ENCODE peak calls at places on chromosomes 1 and 21, in seven cellular contexts. One of them, this sample, is unnamed.

GRCh38 chr1:71522721-71523120 is 441.9 kb upstream of the ZRANB2 start:
- DNase-seq in fibroblast of the aortic adventitia: peak; percentile 2
- DNase-seq in NCI-H2029: no peak
- DNase-seq in tibial artery: no peak
- DNase-seq in colonic mucosa: no peak
- DNase-seq in stimulated activated CD8-positive, alpha-beta memory T cell treated with anti-CD3 and anti-CD28 coated beads, Interleukin-15, amount 100 ng/mL, for 1 hour: no peak
- DNase-seq in nephron progenitor cell: no peak
- DNase-seq in this sample: no peak

GRCh38 chr1:16212251-16212961 is at the start of gene ARHGEF19:
- DNase-seq in nephron progenitor cell: no peak
- DNase-seq in fibroblast of the aortic adventitia: no peak
- DNase-seq in colonic mucosa: peak; percentile 55
- DNase-seq in stimulated activated CD8-positive, alpha-beta memory T cell treated with anti-CD3 and anti-CD28 coated beads, Interleukin-15, amount 100 ng/mL, for 1 hour: no peak
- DNase-seq in tibial artery: no peak
- DNase-seq in NCI-H2029: peak; percentile 51
- DNase-seq in this sample: no peak

GRCh38 chr1:197915797-197916686 is 1.1 kb upstream of the LHX9 start:
- DNase-seq in fibroblast of the aortic adventitia: peak; percentile 34
- DNase-seq in NCI-H2029: peak; percentile 40
- DNase-seq in tibial artery: peak; percentile 65
- DNase-seq in nephron progenitor cell: peak; percentile 82
- DNase-seq in stimulated activated CD8-positive, alpha-beta memory T cell treated with anti-CD3 and anti-CD28 coated beads, Interleukin-15, amount 100 ng/mL, for 1 hour: no peak
- DNase-seq in colonic mucosa: peak; percentile 52
- DNase-seq in this sample: peak; percentile 70

GRCh38 chr1:69524010-69524409 is 43.7 kb upstream of the LRRC7 start:
- DNase-seq in tibial artery: no peak
- DNase-seq in NCI-H2029: no peak
- DNase-seq in stimulated activated CD8-positive, alpha-beta memory T cell treated with anti-CD3 and anti-CD28 coated beads, Interleukin-15, amount 100 ng/mL, for 1 hour: no peak
- DNase-seq in colonic mucosa: no peak
- DNase-seq in nephron progenitor cell: no peak
- DNase-seq in fibroblast of the aortic adventitia: no peak
- DNase-seq in this sample: no peak

GRCh38 chr21:27693376-27693775 is 726.5 kb upstream of the ADAMTS5 start:
- DNase-seq in stimulated activated CD8-positive, alpha-beta memory T cell treated with anti-CD3 and anti-CD28 coated beads, Interleukin-15, amount 100 ng/mL, for 1 hour: no peak
- DNase-seq in colonic mucosa: no peak
- DNase-seq in fibroblast of the aortic adventitia: peak; percentile 46
- DNase-seq in nephron progenitor cell: no peak
- DNase-seq in NCI-H2029: no peak
- DNase-seq in tibial artery: no peak
- DNase-seq in this sample: no peak

GRCh38 chr1:5408401-5408800 is 583.8 kb downstream of the NPHP4 start:
- DNase-seq in stimulated activated CD8-positive, alpha-beta memory T cell treated with anti-CD3 and anti-CD28 coated beads, Interleukin-15, amount 100 ng/mL, for 1 hour: no peak
- DNase-seq in nephron progenitor cell: no peak
- DNase-seq in colonic mucosa: no peak
- DNase-seq in fibroblast of the aortic adventitia: no peak
- DNase-seq in NCI-H2029: no peak
- DNase-seq in tibial artery: no peak
- DNase-seq in this sample: peak; percentile 27

GRCh38 chr1:145740269-145740668 is 21.0 kb downstream of the CD160 start:
- DNase-seq in fibroblast of the aortic adventitia: peak; percentile 86
- DNase-seq in stimulated activated CD8-positive, alpha-beta memory T cell treated with anti-CD3 and anti-CD28 coated beads, Interleukin-15, amount 100 ng/mL, for 1 hour: no peak
- DNase-seq in tibial artery: no peak
- DNase-seq in colonic mucosa: no peak
- DNase-seq in nephron progenitor cell: no peak
- DNase-seq in NCI-H2029: no peak
- DNase-seq in this sample: no peak

GRCh38 chr1:169869426-169869825 is 24.3 kb downstream of the SCYL3 start:
- DNase-seq in stimulated activated CD8-positive, alpha-beta memory T cell treated with anti-CD3 and anti-CD28 coated beads, Interleukin-15, amount 100 ng/mL, for 1 hour: no peak
- DNase-seq in nephron progenitor cell: no peak
- DNase-seq in tibial artery: no peak
- DNase-seq in NCI-H2029: no peak
- DNase-seq in colonic mucosa: no peak
- DNase-seq in fibroblast of the aortic adventitia: no peak
- DNase-seq in this sample: no peak

GRCh38 chr1:117001254-117001927 is at the start of gene CD101:
- DNase-seq in NCI-H2029: no peak
- DNase-seq in tibial artery: no peak
- DNase-seq in colonic mucosa: no peak
- DNase-seq in fibroblast of the aortic adventitia: no peak
- DNase-seq in stimulated activated CD8-positive, alpha-beta memory T cell treated with anti-CD3 and anti-CD28 coated beads, Interleukin-15, amount 100 ng/mL, for 1 hour: no peak
- DNase-seq in nephron progenitor cell: no peak
- DNase-seq in this sample: no peak

GRCh38 chr1:228214921-228215662 is 7.2 kb downstream of the OBSCN start:
- DNase-seq in colonic mucosa: peak; percentile 17
- DNase-seq in nephron progenitor cell: no peak
- DNase-seq in tibial artery: no peak
- DNase-seq in fibroblast of the aortic adventitia: no peak
- DNase-seq in NCI-H2029: no peak
- DNase-seq in stimulated activated CD8-positive, alpha-beta memory T cell treated with anti-CD3 and anti-CD28 coated beads, Interleukin-15, amount 100 ng/mL, for 1 hour: no peak
- DNase-seq in this sample: peak; percentile 44

GRCh38 chr1:36093919-36094318 is 5.2 kb downstream of the ADPRS start:
- DNase-seq in tibial artery: no peak
- DNase-seq in colonic mucosa: no peak
- DNase-seq in fibroblast of the aortic adventitia: no peak
- DNase-seq in NCI-H2029: no peak
- DNase-seq in nephron progenitor cell: no peak
- DNase-seq in stimulated activated CD8-positive, alpha-beta memory T cell treated with anti-CD3 and anti-CD28 coated beads, Interleukin-15, amount 100 ng/mL, for 1 hour: no peak
- DNase-seq in this sample: no peak

GRCh38 chr1:61132176-61133047 is 50.1 kb downstream of the NFIA start:
- DNase-seq in NCI-H2029: no peak
- DNase-seq in colonic mucosa: no peak
- DNase-seq in nephron progenitor cell: no peak
- DNase-seq in stimulated activated CD8-positive, alpha-beta memory T cell treated with anti-CD3 and anti-CD28 coated beads, Interleukin-15, amount 100 ng/mL, for 1 hour: no peak
- DNase-seq in tibial artery: no peak
- DNase-seq in fibroblast of the aortic adventitia: peak; percentile 86
- DNase-seq in this sample: no peak

GRCh38 chr21:46213620-46214286 is 14.8 kb downstream of the LSS start:
- DNase-seq in NCI-H2029: no peak
- DNase-seq in nephron progenitor cell: no peak
- DNase-seq in stimulated activated CD8-positive, alpha-beta memory T cell treated with anti-CD3 and anti-CD28 coated beads, Interleukin-15, amount 100 ng/mL, for 1 hour: no peak
- DNase-seq in tibial artery: peak; percentile 9
- DNase-seq in colonic mucosa: no peak
- DNase-seq in fibroblast of the aortic adventitia: no peak
- DNase-seq in this sample: peak; percentile 34

GRCh38 chr21:33196956-33197374 is 32.8 kb upstream of the IFNAR2 start:
- DNase-seq in colonic mucosa: peak; percentile 60
- DNase-seq in fibroblast of the aortic adventitia: peak; percentile 72
- DNase-seq in stimulated activated CD8-positive, alpha-beta memory T cell treated with anti-CD3 and anti-CD28 coated beads, Interleukin-15, amount 100 ng/mL, for 1 hour: peak; percentile 36
- DNase-seq in tibial artery: peak; percentile 44
- DNase-seq in nephron progenitor cell: peak; percentile 68
- DNase-seq in NCI-H2029: peak; percentile 73
- DNase-seq in this sample: peak; percentile 53

GRCh38 chr1:159012495-159012894 is 2.8 kb downstream of the IFI16 start:
- DNase-seq in nephron progenitor cell: no peak
- DNase-seq in colonic mucosa: peak; percentile 42
- DNase-seq in NCI-H2029: no peak
- DNase-seq in stimulated activated CD8-positive, alpha-beta memory T cell treated with anti-CD3 and anti-CD28 coated beads, Interleukin-15, amount 100 ng/mL, for 1 hour: peak; percentile 14
- DNase-seq in fibroblast of the aortic adventitia: peak; percentile 25
- DNase-seq in tibial artery: peak; percentile 41
- DNase-seq in this sample: no peak

GRCh38 chr1:4690951-4691675 is 36.7 kb downstream of the AJAP1 start:
- DNase-seq in colonic mucosa: no peak
- DNase-seq in nephron progenitor cell: no peak
- DNase-seq in NCI-H2029: no peak
- DNase-seq in stimulated activated CD8-positive, alpha-beta memory T cell treated with anti-CD3 and anti-CD28 coated beads, Interleukin-15, amount 100 ng/mL, for 1 hour: no peak
- DNase-seq in fibroblast of the aortic adventitia: no peak
- DNase-seq in tibial artery: no peak
- DNase-seq in this sample: no peak

GRCh38 chr1:104706631-104707147 is 957.0 kb downstream of the AMY1C start:
- DNase-seq in nephron progenitor cell: no peak
- DNase-seq in colonic mucosa: no peak
- DNase-seq in tibial artery: no peak
- DNase-seq in stimulated activated CD8-positive, alpha-beta memory T cell treated with anti-CD3 and anti-CD28 coated beads, Interleukin-15, amount 100 ng/mL, for 1 hour: no peak
- DNase-seq in fibroblast of the aortic adventitia: peak; percentile 1
- DNase-seq in NCI-H2029: peak; percentile 86
- DNase-seq in this sample: no peak

GRCh38 chr21:45962531-45963224 is 18.9 kb upstream of the COL6A1 start:
- DNase-seq in tibial artery: no peak
- DNase-seq in fibroblast of the aortic adventitia: no peak
- DNase-seq in NCI-H2029: no peak
- DNase-seq in stimulated activated CD8-positive, alpha-beta memory T cell treated with anti-CD3 and anti-CD28 coated beads, Interleukin-15, amount 100 ng/mL, for 1 hour: no peak
- DNase-seq in nephron progenitor cell: no peak
- DNase-seq in colonic mucosa: no peak
- DNase-seq in this sample: no peak

GRCh38 chr1:14017531-14017961 is 317.6 kb downstream of the PRDM2 start:
- DNase-seq in stimulated activated CD8-positive, alpha-beta memory T cell treated with anti-CD3 and anti-CD28 coated beads, Interleukin-15, amount 100 ng/mL, for 1 hour: no peak
- DNase-seq in nephron progenitor cell: no peak
- DNase-seq in tibial artery: no peak
- DNase-seq in NCI-H2029: peak; percentile 16
- DNase-seq in colonic mucosa: peak; percentile 18
- DNase-seq in fibroblast of the aortic adventitia: no peak
- DNase-seq in this sample: no peak

GRCh38 chr21:39633043-39633442 is 20.3 kb downstream of the B3GALT5 start:
- DNase-seq in stimulated activated CD8-positive, alpha-beta memory T cell treated with anti-CD3 and anti-CD28 coated beads, Interleukin-15, amount 100 ng/mL, for 1 hour: no peak
- DNase-seq in tibial artery: no peak
- DNase-seq in fibroblast of the aortic adventitia: peak; percentile 18
- DNase-seq in colonic mucosa: peak; percentile 18
- DNase-seq in NCI-H2029: no peak
- DNase-seq in nephron progenitor cell: no peak
- DNase-seq in this sample: no peak

GRCh38 chr1:70043806-70044205 is 161.6 kb downstream of the LRRC40 start:
- DNase-seq in NCI-H2029: no peak
- DNase-seq in stimulated activated CD8-positive, alpha-beta memory T cell treated with anti-CD3 and anti-CD28 coated beads, Interleukin-15, amount 100 ng/mL, for 1 hour: no peak
- DNase-seq in tibial artery: no peak
- DNase-seq in fibroblast of the aortic adventitia: peak; percentile 87
- DNase-seq in colonic mucosa: no peak
- DNase-seq in nephron progenitor cell: no peak
- DNase-seq in this sample: no peak

GRCh38 chr1:219518168-219518905 is 94.6 kb downstream of the ZC3H11B start:
- DNase-seq in colonic mucosa: no peak
- DNase-seq in NCI-H2029: no peak
- DNase-seq in stimulated activated CD8-positive, alpha-beta memory T cell treated with anti-CD3 and anti-CD28 coated beads, Interleukin-15, amount 100 ng/mL, for 1 hour: no peak
- DNase-seq in fibroblast of the aortic adventitia: peak; percentile 98
- DNase-seq in nephron progenitor cell: no peak
- DNase-seq in tibial artery: no peak
- DNase-seq in this sample: no peak

GRCh38 chr1:156961709-156962108 is 41.3 kb downstream of the LRRC71 start:
- DNase-seq in NCI-H2029: no peak
- DNase-seq in tibial artery: no peak
- DNase-seq in nephron progenitor cell: no peak
- DNase-seq in fibroblast of the aortic adventitia: no peak
- DNase-seq in stimulated activated CD8-positive, alpha-beta memory T cell treated with anti-CD3 and anti-CD28 coated beads, Interleukin-15, amount 100 ng/mL, for 1 hour: no peak
- DNase-seq in colonic mucosa: no peak
- DNase-seq in this sample: no peak

GRCh38 chr1:94803517-94804441 is 16.4 kb upstream of the SLC44A3 start:
- DNase-seq in tibial artery: no peak
- DNase-seq in nephron progenitor cell: no peak
- DNase-seq in colonic mucosa: peak; percentile 49
- DNase-seq in NCI-H2029: peak; percentile 64
- DNase-seq in fibroblast of the aortic adventitia: peak; percentile 16
- DNase-seq in stimulated activated CD8-positive, alpha-beta memory T cell treated with anti-CD3 and anti-CD28 coated beads, Interleukin-15, amount 100 ng/mL, for 1 hour: no peak
- DNase-seq in this sample: no peak

GRCh38 chr21:43034098-43034497 is 41.5 kb downstream of the CBS start:
- DNase-seq in nephron progenitor cell: no peak
- DNase-seq in NCI-H2029: no peak
- DNase-seq in colonic mucosa: no peak
- DNase-seq in stimulated activated CD8-positive, alpha-beta memory T cell treated with anti-CD3 and anti-CD28 coated beads, Interleukin-15, amount 100 ng/mL, for 1 hour: no peak
- DNase-seq in fibroblast of the aortic adventitia: no peak
- DNase-seq in tibial artery: no peak
- DNase-seq in this sample: no peak

GRCh38 chr1:204145033-204145504 is 6.8 kb downstream of the ETNK2 start:
- DNase-seq in NCI-H2029: no peak
- DNase-seq in nephron progenitor cell: no peak
- DNase-seq in colonic mucosa: no peak
- DNase-seq in fibroblast of the aortic adventitia: no peak
- DNase-seq in tibial artery: no peak
- DNase-seq in stimulated activated CD8-positive, alpha-beta memory T cell treated with anti-CD3 and anti-CD28 coated beads, Interleukin-15, amount 100 ng/mL, for 1 hour: no peak
- DNase-seq in this sample: peak; percentile 11

GRCh38 chr21:45640001-45640887 is 3.3 kb upstream of the PCBP3 start:
- DNase-seq in tibial artery: no peak
- DNase-seq in nephron progenitor cell: no peak
- DNase-seq in stimulated activated CD8-positive, alpha-beta memory T cell treated with anti-CD3 and anti-CD28 coated beads, Interleukin-15, amount 100 ng/mL, for 1 hour: no peak
- DNase-seq in fibroblast of the aortic adventitia: no peak
- DNase-seq in colonic mucosa: no peak
- DNase-seq in NCI-H2029: no peak
- DNase-seq in this sample: no peak